ENCODE peak calls at places on chromosome 6, in five cellular contexts. H, K, P, S and Z are unnamed samples.

GRCh38 chr6:44788387-44788981 is 401.0 kb downstream of the CDC5L start:
- DNase-seq in H (no peak), K (no peak), P (no peak), S (no peak), Z (no peak)

GRCh38 chr6:122033564-122034181 is 365.8 kb upstream of the HSF2 start:
- DNase-seq in H (peak; percentile 55), K (no peak), P (no peak), S (no peak), Z (no peak)

GRCh38 chr6:3135668-3136297 is 17.3 kb downstream of the BPHL start:
- DNase-seq in H (no peak), K (no peak), P (no peak), S (no peak), Z (no peak)

GRCh38 chr6:453152-453551 is 61.6 kb downstream of the IRF4 start:
- DNase-seq in H (no peak), K (peak; percentile 8), P (peak; percentile 60), S (no peak), Z (no peak)

GRCh38 chr6:92779758-92780157 is 639.6 kb downstream of the EPHA7 start:
- DNase-seq in H (peak; percentile 46), K (no peak), P (peak; percentile 20), S (peak; percentile 45), Z (no peak)

GRCh38 chr6:106512048-106512957 is 117.0 kb downstream of the RTN4IP1 start:
- DNase-seq in H (no peak), K (peak; percentile 83), P (peak; percentile 47), S (no peak), Z (no peak)

GRCh38 chr6:150299873-150300485 is 68.8 kb upstream of the IYD start:
- DNase-seq in H (no peak), K (no peak), P (no peak), S (no peak), Z (no peak)

GRCh38 chr6:43972915-43973304 is 154.3 kb downstream of the MRPL14 start:
- DNase-seq in H (peak; percentile 87), K (peak; percentile 18), P (peak; percentile 75), S (peak; percentile 58), Z (peak; percentile 21)

GRCh38 chr6:13096084-13096483 is 232.3 kb downstream of the TBC1D7 start:
- DNase-seq in H (no peak), K (no peak), P (no peak), S (no peak), Z (no peak)

GRCh38 chr6:45836984-45837383 is 178.7 kb downstream of the CLIC5 start:
- DNase-seq in H (no peak), K (no peak), P (no peak), S (no peak), Z (no peak)

GRCh38 chr6:83920017-83920416 is 60.5 kb downstream of the CYB5R4 start:
- DNase-seq in H (no peak), K (no peak), P (no peak), S (no peak), Z (no peak)

GRCh38 chr6:144725731-144726522 is 440.8 kb downstream of the UTRN start:
- DNase-seq in H (no peak), K (no peak), P (no peak), S (no peak), Z (no peak)

GRCh38 chr6:69673298-69673697 is 123.5 kb downstream of the LMBRD1 start:
- DNase-seq in H (no peak), K (no peak), P (no peak), S (no peak), Z (no peak)

GRCh38 chr6:148577687-148578488 is 168.9 kb upstream of the UST start:
- DNase-seq in H (peak; percentile 71), K (peak; percentile 70), P (peak; percentile 80), S (peak; percentile 7), Z (no peak)

GRCh38 chr6:115220760-115221159 is 839.9 kb downstream of the FRK start:
- DNase-seq in H (no peak), K (no peak), P (no peak), S (no peak), Z (no peak)

GRCh38 chr6:149071997-149072396 is 245.5 kb upstream of the TAB2 start:
- DNase-seq in H (no peak), K (no peak), P (no peak), S (no peak), Z (no peak)

GRCh38 chr6:156783958-156784357 is 6.8 kb downstream of the ARID1B start:
- DNase-seq in H (no peak), K (no peak), P (no peak), S (no peak), Z (no peak)

GRCh38 chr6:105642708-105643107 is 239.8 kb upstream of the PREP start:
- DNase-seq in H (peak; percentile 15), K (no peak), P (no peak), S (peak; percentile 91), Z (no peak)

GRCh38 chr6:117303323-117303722 is 38.0 kb downstream of the VGLL2 start:
- DNase-seq in H (no peak), K (no peak), P (no peak), S (no peak), Z (no peak)

GRCh38 chr6:49541210-49541724 is 9.2 kb upstream of the C6orf141 start:
- DNase-seq in H (peak; percentile 40), K (no peak), P (no peak), S (peak; percentile 96), Z (no peak)

GRCh38 chr6:82616386-82617028 is 252.9 kb downstream of the TPBG start:
- DNase-seq in H (no peak), K (no peak), P (no peak), S (no peak), Z (no peak)

GRCh38 chr6:39887692-39888450 is 46.4 kb downstream of the MOCS1 start:
- DNase-seq in H (peak; percentile 76), K (no peak), P (peak; percentile 84), S (no peak), Z (peak; percentile 26)

GRCh38 chr6:47653706-47654105 is 44.7 kb upstream of the ADGRF4 start:
- DNase-seq in H (no peak), K (no peak), P (no peak), S (no peak), Z (no peak)

GRCh38 chr6:38579010-38579628 is 60.6 kb downstream of the BTBD9 start:
- DNase-seq in H (no peak), K (no peak), P (no peak), S (no peak), Z (no peak)

GRCh38 chr6:137823826-137824501 is 43.1 kb upstream of the TNFAIP3 start:
- DNase-seq in H (no peak), K (peak; percentile 58), P (peak; percentile 29), S (peak; percentile 88), Z (no peak)

GRCh38 chr6:139153876-139154275 is 19.0 kb downstream of the HECA start:
- DNase-seq in H (peak; percentile 61), K (no peak), P (no peak), S (no peak), Z (no peak)

GRCh38 chr6:11224252-11224965 is 8.1 kb downstream of the NEDD9 start:
- DNase-seq in H (no peak), K (peak; percentile 49), P (no peak), S (no peak), Z (no peak)

GRCh38 chr6:26175428-26176181 is 88.4 kb downstream of the HFE start:
- DNase-seq in H (no peak), K (peak; percentile 37), P (no peak), S (no peak), Z (no peak)

GRCh38 chr6:42870145-42870936 is 9.1 kb upstream of the RPL7L1 start:
- DNase-seq in H (no peak), K (no peak), P (no peak), S (no peak), Z (no peak)

GRCh38 chr6:136740050-136740974 is 52.0 kb downstream of the MAP3K5 start:
- DNase-seq in H (no peak), K (no peak), P (no peak), S (no peak), Z (no peak)

GRCh38 chr6:136738178-136739057 is 53.9 kb downstream of the MAP3K5 start:
- DNase-seq in H (no peak), K (no peak), P (peak; percentile 41), S (no peak), Z (no peak)

GRCh38 chr6:136737343-136738177 is 54.7 kb downstream of the MAP3K5 start:
- DNase-seq in H (no peak), K (no peak), P (peak; percentile 78), S (no peak), Z (no peak)

GRCh38 chr6:136739071-136739470 is 53.2 kb downstream of the MAP3K5 start:
- DNase-seq in H (no peak), K (no peak), P (no peak), S (no peak), Z (no peak)

GRCh38 chr6:136739501-136739900 is 52.8 kb downstream of the MAP3K5 start:
- DNase-seq in H (no peak), K (no peak), P (no peak), S (no peak), Z (no peak)
- TF ChIP-seq CTCF in H (no peak), K (no peak), P (no peak), S (no peak), Z (no peak)

DNA sequence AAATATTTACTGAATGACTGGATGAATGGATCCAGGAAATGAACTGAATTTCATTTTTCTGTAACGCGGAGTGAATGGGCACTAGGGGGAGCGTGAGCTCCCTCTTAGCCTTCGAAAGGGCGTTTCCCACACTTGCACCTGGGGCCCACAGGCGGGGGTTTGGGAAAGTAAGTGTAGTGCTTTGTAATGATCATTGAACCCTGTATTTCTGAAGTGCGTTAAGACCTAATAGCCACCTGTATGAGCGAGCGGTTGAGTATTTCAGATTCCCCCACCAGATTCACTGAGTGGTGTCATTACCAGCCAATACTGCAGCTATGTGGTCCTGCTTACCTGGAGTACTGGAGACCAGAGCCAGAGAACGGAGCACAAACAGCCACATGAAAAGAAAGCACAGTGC is 10.5 kb downstream of the SYTL3 start:
- DNase-seq in H (no peak), K (peak; percentile 59), P (no peak), S (no peak), Z (no peak)
- TF ChIP-seq CTCF in H (peak; percentile 68), K (peak; percentile 38), P (no peak), S (peak; percentile 86), Z (no peak)

GRCh38 chr6:157832250-157832967 is 9.4 kb downstream of the SNX9 start:
- DNase-seq in H (no peak), K (no peak), P (no peak), S (peak; percentile 29), Z (no peak)
- TF ChIP-seq CTCF in H (no peak), K (no peak), P (no peak), S (no peak), Z (no peak)

GRCh38 chr6:100568255-100568654 is 103.5 kb upstream of the SIM1 start:
- DNase-seq in H (no peak), K (no peak), P (no peak), S (no peak), Z (no peak)

GRCh38 chr6:100577425-100577824 is 112.7 kb upstream of the SIM1 start:
- DNase-seq in H (no peak), K (no peak), P (no peak), S (no peak), Z (no peak)

GRCh38 chr6:100574836-100575235 is 110.1 kb upstream of the SIM1 start:
- DNase-seq in H (no peak), K (no peak), P (no peak), S (no peak), Z (no peak)

DNA sequence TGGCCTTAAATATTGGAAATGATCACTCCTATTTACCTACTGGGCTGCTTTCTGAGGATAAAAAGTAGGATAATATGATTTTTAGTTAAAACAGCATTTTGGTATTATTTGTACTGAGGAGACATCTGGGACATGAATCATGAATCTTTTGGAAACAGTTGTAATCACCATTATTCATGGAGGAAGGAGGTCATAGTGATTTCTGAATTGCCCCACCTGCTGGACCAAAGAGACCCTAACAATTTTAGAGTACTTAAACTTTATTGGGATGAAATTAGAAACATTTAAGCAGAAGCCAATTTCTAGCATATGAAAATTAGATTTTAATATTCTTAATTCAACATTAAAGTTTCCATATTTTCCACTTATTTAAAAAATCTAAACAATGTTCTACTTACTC is 108.4 kb upstream of the SIM1 start:
- DNase-seq in H (peak; percentile 28), K (no peak), P (no peak), S (peak; percentile 8), Z (no peak)
- TF ChIP-seq CTCF in H (peak; percentile 59), K (no peak), P (no peak), S (peak; percentile 66), Z (no peak)